ENCODE peak calls at places on chromosomes 5 and 9, in six cellular contexts. O is Peyer's patch, C is HCT116, Q is sigmoid colon, Y is adrenal gland, S is A549. V is an unnamed sample.

GRCh38 chr9:130835441-130836298 is 616 bp downstream of the ABL1 start:
- DNase-seq in O (no peak), C (no peak), Q (peak), Y (peak), S (peak), V (no peak)

GRCh38 chr5:83919071-83920041 is 198.7 kb upstream of the HAPLN1 start:
- DNase-seq in O (no peak), C (no peak), Q (no peak), Y (no peak), S (no peak), V (no peak)

GRCh38 chr9:86741311-86742215 is 205.7 kb downstream of the GAS1 start:
- DNase-seq in O (no peak), C (peak), Q (no peak), Y (no peak), S (no peak), V (peak)

GRCh38 chr5:135323701-135324132 is 75.3 kb downstream of the MACROH2A1 start:
- DNase-seq in O (no peak), C (no peak), Q (no peak), Y (no peak), S (no peak), V (no peak)

GRCh38 chr9:121345070-121345469 is 25.0 kb downstream of the STOM start:
- DNase-seq in O (no peak), C (no peak), Q (no peak), Y (no peak), S (no peak), V (no peak)

GRCh38 chr9:90999425-91000397 is 198.1 kb downstream of the SYK start:
- DNase-seq in O (no peak), C (no peak), Q (no peak), Y (no peak), S (no peak), V (no peak)

GRCh38 chr5:43603535-43604363 is 769 bp downstream of the NNT start:
- DNase-seq in O (peak), C (no peak), Q (peak), Y (peak), S (no peak), V (no peak)

GRCh38 chr5:178353461-178353860 is 120.9 kb upstream of the PHYKPL start:
- DNase-seq in O (no peak), C (no peak), Q (no peak), Y (no peak), S (no peak), V (no peak)

GRCh38 chr5:13731229-13731628 is 213.3 kb downstream of the DNAH5 start:
- DNase-seq in O (no peak), C (no peak), Q (no peak), Y (no peak), S (no peak), V (no peak)

GRCh38 chr9:83934569-83935275 is 13.5 kb upstream of the KIF27 start:
- DNase-seq in O (no peak), C (no peak), Q (no peak), Y (no peak), S (peak), V (no peak)

GRCh38 chr5:77960305-77960704 is 184.2 kb upstream of the TBCA start:
- DNase-seq in O (no peak), C (no peak), Q (no peak), Y (no peak), S (no peak), V (no peak)

GRCh38 chr5:141757402-141757801 is 75.4 kb upstream of the ARAP3 start:
- DNase-seq in O (no peak), C (peak), Q (no peak), Y (peak), S (peak), V (peak)

GRCh38 chr9:95506438-95506691 is 10.4 kb downstream of the PTCH1 start:
- DNase-seq in O (no peak), C (no peak), Q (no peak), Y (peak), S (peak), V (peak)

GRCh38 chr9:133986061-133986460 is 6.1 kb downstream of the VAV2 start:
- DNase-seq in O (no peak), C (no peak), Q (no peak), Y (no peak), S (no peak), V (no peak)

GRCh38 chr9:128068656-128069221 is 707 bp downstream of the SLC25A25 start:
- DNase-seq in O (no peak), C (no peak), Q (no peak), Y (peak), S (no peak), V (no peak)

GRCh38 chr5:34749431-34749872 is 89.5 kb upstream of the TTC23L start:
- DNase-seq in O (no peak), C (no peak), Q (no peak), Y (no peak), S (no peak), V (no peak)

GRCh38 chr5:79242242-79243039 is 6.5 kb downstream of the JMY start:
- DNase-seq in O (no peak), C (no peak), Q (no peak), Y (no peak), S (no peak), V (no peak)

GRCh38 chr9:30172206-30172605 is 2212.2 kb upstream of the ACO1 start:
- DNase-seq in O (no peak), C (no peak), Q (no peak), Y (no peak), S (no peak), V (no peak)

GRCh38 chr9:27538668-27539067 is 9.1 kb upstream of the MOB3B start:
- DNase-seq in O (no peak), C (no peak), Q (no peak), Y (no peak), S (no peak), V (no peak)

GRCh38 chr5:78526049-78526525 is 122.5 kb downstream of the LHFPL2 start:
- DNase-seq in O (no peak), C (no peak), Q (no peak), Y (no peak), S (peak), V (peak)

GRCh38 chr9:6927838-6928237 is 170.1 kb downstream of the KDM4C start:
- DNase-seq in O (no peak), C (no peak), Q (no peak), Y (no peak), S (no peak), V (no peak)

GRCh38 chr5:12320331-12320730 is 416.1 kb upstream of the CTNND2 start:
- DNase-seq in O (no peak), C (no peak), Q (no peak), Y (no peak), S (no peak), V (no peak)

GRCh38 chr9:76034049-76034448 is 143.6 kb downstream of the PCSK5 start:
- DNase-seq in O (no peak), C (no peak), Q (no peak), Y (no peak), S (no peak), V (no peak)

GRCh38 chr5:127899214-127899610 is 184.4 kb upstream of the SLC12A2 start:
- DNase-seq in O (no peak), C (no peak), Q (no peak), Y (no peak), S (no peak), V (no peak)

GRCh38 chr9:70411930-70412677 is 2.4 kb downstream of the KLF9 start:
- DNase-seq in O (peak), C (peak), Q (peak), Y (peak), S (no peak), V (peak)
- TF ChIP-seq POLR2A in O (peak), C (no peak), Q (peak), Y (peak), S (no peak), V (no peak)

GRCh38 chr5:139293504-139294371 is at the start of gene MATR3:
- DNase-seq in O (peak), C (peak), Q (peak), Y (peak), S (peak), V (peak)
- TF ChIP-seq POLR2A in O (peak), C (peak), Q (peak), Y (peak), S (peak), V (peak)

GRCh38 chr5:180802325-180803180 is at the start of gene MGAT1:
- DNase-seq in O (peak), C (no peak), Q (peak), Y (peak), S (peak), V (peak)
- TF ChIP-seq POLR2A in O (peak), C (peak), Q (peak), Y (peak), S (peak), V (peak)

DNA sequence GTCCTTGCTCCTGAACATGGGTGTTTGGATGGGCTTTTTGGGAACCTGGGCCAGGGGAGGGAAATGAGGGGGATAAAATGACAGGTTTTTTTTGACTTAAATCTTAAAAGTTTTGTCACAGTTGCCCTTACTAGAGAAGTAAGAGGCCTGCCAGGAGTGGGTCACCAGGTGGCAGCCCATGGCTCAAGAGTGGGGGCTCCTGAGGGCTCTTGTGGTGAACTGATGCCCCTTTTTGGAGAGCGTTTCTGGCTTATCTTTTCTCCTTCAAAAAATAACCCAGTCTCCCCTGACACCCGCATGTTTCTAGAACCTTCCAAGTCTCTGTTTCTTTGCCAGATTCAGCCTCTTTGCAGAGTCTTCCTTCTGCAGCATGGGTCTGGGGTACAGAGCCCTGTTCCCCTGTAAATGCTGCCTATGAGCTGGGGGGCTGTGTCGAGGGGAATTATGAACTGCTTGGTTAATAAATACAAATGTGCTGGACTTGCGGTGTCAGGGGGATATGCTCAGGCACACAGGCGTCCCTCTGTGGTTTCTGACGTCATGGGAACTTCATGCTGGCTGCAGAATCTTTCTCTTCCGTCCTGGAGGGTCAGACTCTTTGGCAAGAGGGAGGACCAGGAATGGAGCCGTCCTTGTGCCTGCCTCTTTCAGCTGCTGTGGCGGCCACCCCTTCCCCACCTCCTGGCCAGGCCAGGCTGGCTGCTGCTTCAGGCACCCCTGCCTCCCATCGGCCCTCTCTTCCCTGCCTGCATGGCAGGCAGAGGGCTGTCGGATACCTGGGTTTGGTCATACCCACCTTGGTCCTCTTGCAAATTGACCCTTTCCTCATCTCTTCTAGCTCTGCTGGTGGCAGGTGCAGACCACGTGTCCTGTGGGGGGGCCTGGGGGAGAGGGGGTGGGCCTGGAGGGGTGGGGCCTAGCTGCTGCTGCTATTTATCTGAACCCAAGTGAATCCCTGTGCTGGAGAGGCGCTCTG is 30.1 kb downstream of the PTPA start:
- DNase-seq in O (peak), C (no peak), Q (peak), Y (peak), S (peak), V (no peak)
- TF ChIP-seq POLR2A in O (no peak), C (no peak), Q (no peak), Y (peak), S (no peak), V (no peak)

GRCh38 chr9:129549684-129550083 is 71.2 kb downstream of the C9orf50 start:
- DNase-seq in O (no peak), C (no peak), Q (peak), Y (peak), S (peak), V (no peak)
- TF ChIP-seq POLR2A in O (no peak), C (no peak), Q (no peak), Y (no peak), S (peak), V (no peak)

DNA sequence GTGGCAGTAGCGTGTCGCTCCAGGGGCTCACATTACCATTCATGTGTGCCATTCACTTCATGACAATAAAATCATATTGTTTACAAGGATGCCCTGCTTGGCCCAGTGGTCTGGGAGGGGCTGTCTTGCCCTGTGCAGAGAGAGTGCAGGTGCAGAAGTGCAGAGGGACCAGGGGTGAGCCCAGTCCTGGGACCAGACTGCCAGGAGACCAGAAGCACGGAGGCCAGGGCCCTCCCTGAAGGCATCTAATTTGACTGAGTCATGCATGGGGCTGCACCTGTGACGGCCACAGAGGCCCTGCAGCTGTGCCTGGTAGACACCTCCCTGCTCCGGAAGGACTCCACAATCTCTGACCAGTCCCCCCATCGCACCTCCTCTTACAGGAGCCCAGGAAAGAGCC is 164.4 kb upstream of the FOXD4L5 start:
- DNase-seq in O (no peak), C (no peak), Q (no peak), Y (no peak), S (no peak), V (no peak)
- TF ChIP-seq POLR2A in O (no peak), C (no peak), Q (no peak), Y (no peak), S (no peak), V (no peak)

GRCh38 chr5:29588276-29588675 is 1605.2 kb upstream of the CDH6 start:
- DNase-seq in O (no peak), C (no peak), Q (no peak), Y (no peak), S (no peak), V (no peak)

DNA sequence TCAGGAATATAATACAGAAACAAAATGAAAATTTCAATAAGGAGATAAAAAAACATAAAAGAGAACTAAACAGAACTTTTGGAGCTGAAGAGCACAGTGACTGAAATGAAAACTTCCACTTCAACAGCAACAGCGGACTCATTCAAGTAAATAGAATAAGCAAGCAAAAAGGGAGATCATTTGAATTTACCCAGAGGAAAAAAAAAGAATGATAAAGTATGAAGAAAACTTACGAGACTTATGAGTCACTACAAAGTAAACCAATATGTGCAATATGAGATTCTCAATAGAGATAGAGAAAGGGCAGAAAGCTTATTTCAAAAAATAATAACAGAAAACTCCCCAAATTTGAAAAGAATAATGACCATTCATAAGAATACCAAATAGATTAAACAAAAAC is 1605.7 kb upstream of the CDH6 start:
- DNase-seq in O (no peak), C (no peak), Q (no peak), Y (no peak), S (no peak), V (no peak)
- TF ChIP-seq POLR2A in O (no peak), C (no peak), Q (no peak), Y (no peak), S (no peak), V (no peak)

V was measured in H54.